ENCODE peak calls at places on chromosomes 1 and 21, in five cellular contexts. S is H54, V is nephron progenitor cell, Y is NCI-H1436, X is lung. Q is an unnamed sample.

GRCh38 chr1:239545466-239545865 is 159.1 kb downstream of the CHRM3 start:
- DNase-seq in S (no peak), V (no peak), Y (no peak), X (no peak), Q (no peak)

GRCh38 chr1:115654663-115655306 is 13.0 kb downstream of the VANGL1 start:
- DNase-seq in S (no peak), V (no peak), Y (no peak), X (no peak), Q (peak; percentile 71)

GRCh38 chr1:244271004-244271403 is 180.7 kb downstream of the ADSS2 start:
- DNase-seq in S (no peak), V (no peak), Y (no peak), X (no peak), Q (no peak)

GRCh38 chr1:77832889-77833288 is 53.4 kb downstream of the MIGA1 start:
- DNase-seq in S (no peak), V (no peak), Y (no peak), X (no peak), Q (no peak)

GRCh38 chr21:29287383-29287782 is 11.3 kb upstream of the BACH1 start:
- DNase-seq in S (no peak), V (no peak), Y (no peak), X (no peak), Q (no peak)

GRCh38 chr1:18681423-18681835 is 50.8 kb downstream of the PAX7 start:
- DNase-seq in S (peak; percentile 63), V (no peak), Y (peak; percentile 10), X (peak; percentile 32), Q (no peak)

GRCh38 chr21:27513016-27513415 is 546.1 kb upstream of the ADAMTS5 start:
- DNase-seq in S (no peak), V (no peak), Y (no peak), X (no peak), Q (no peak)

GRCh38 chr1:17588048-17588781 is 48.7 kb downstream of the ARHGEF10L start:
- DNase-seq in S (peak; percentile 57), V (peak; percentile 56), Y (no peak), X (no peak), Q (peak; percentile 85)

GRCh38 chr1:226002667-226003501 is 3.7 kb upstream of the SDE2 start:
- DNase-seq in S (peak; percentile 67), V (peak; percentile 52), Y (peak; percentile 93), X (peak; percentile 52), Q (peak; percentile 33)

GRCh38 chr1:161307230-161307768 is 2.5 kb downstream of the MPZ start:
- DNase-seq in S (no peak), V (no peak), Y (no peak), X (no peak), Q (no peak)

GRCh38 chr1:55120538-55120937 is 81.2 kb downstream of the PCSK9 start:
- DNase-seq in S (no peak), V (no peak), Y (no peak), X (no peak), Q (no peak)

GRCh38 chr21:42818328-42818749 is 61.0 kb downstream of the WDR4 start:
- DNase-seq in S (no peak), V (peak; percentile 30), Y (no peak), X (peak; percentile 63), Q (peak; percentile 78)

GRCh38 chr1:203083463-203083921 is 2.3 kb downstream of the MYOG start:
- DNase-seq in S (no peak), V (no peak), Y (no peak), X (no peak), Q (peak; percentile 9)